ENCODE peak calls at places on chromosomes 7 and 10, in nine cellular contexts. N is CD4-positive, CD25-positive, alpha-beta regulatory T cell; P is effector memory CD4-positive, alpha-beta T cell; D is upper lobe of left lung; Z is GM04504; I is CD8-positive, alpha-beta T cell; J is heart left ventricle; W is C1 segment of cervical spinal cord; U is CD4-positive, alpha-beta T cell. V is an unnamed sample.

GRCh38 chr7:26167293-26167934 is 15.4 kb downstream of the NFE2L3 start:
- DNase-seq in W (no peak), J (no peak), D (no peak), N (peak), Z (no peak), U (no peak), P (no peak), I (no peak), V (no peak)

GRCh38 chr7:5237286-5237685 is 45.5 kb upstream of the SLC29A4 start:
- DNase-seq in N (no peak), Z (peak), W (no peak), J (peak), U (no peak), D (peak), I (no peak), P (no peak), V (peak)

GRCh38 chr7:92839901-92840300 is 3.5 kb upstream of the CDK6 start:
- DNase-seq in Z (no peak), W (no peak), J (no peak), P (no peak), U (no peak), N (no peak), I (no peak), D (no peak), V (no peak)

GRCh38 chr10:123879596-123880257 is 11.9 kb downstream of the CPXM2 start:
- DNase-seq in D (no peak), P (no peak), I (no peak), N (no peak), Z (no peak), W (no peak), J (no peak), U (no peak), V (no peak)

GRCh38 chr10:33209777-33210176 is 124.7 kb downstream of the NRP1 start:
- DNase-seq in J (no peak), I (no peak), Z (no peak), U (no peak), D (no peak), N (no peak), P (no peak), W (no peak), V (no peak)

GRCh38 chr10:110138197-110138812 is 69.1 kb upstream of the MXI1 start:
- DNase-seq in U (no peak), I (no peak), J (no peak), D (no peak), Z (peak), P (no peak), N (peak), W (no peak), V (no peak)

GRCh38 chr10:11878776-11879175 is 55.6 kb downstream of the PROSER2 start:
- DNase-seq in N (no peak), I (no peak), Z (no peak), J (no peak), P (no peak), W (no peak), U (no peak), D (no peak), V (no peak)

GRCh38 chr10:48470115-48470892 is 134.6 kb downstream of the ARHGAP22 start:
- DNase-seq in N (no peak), U (no peak), I (no peak), J (peak), D (no peak), Z (no peak), P (no peak), W (no peak), V (no peak)

GRCh38 chr7:134905375-134905774 is 80.9 kb upstream of the AGBL3 start:
- DNase-seq in U (no peak), J (peak), I (no peak), D (peak), N (no peak), Z (peak), P (no peak), W (no peak), V (no peak)

GRCh38 chr10:71357792-71358265 is 38.8 kb downstream of the SLC29A3 start:
- DNase-seq in I (no peak), D (no peak), Z (no peak), U (no peak), J (no peak), W (no peak), N (no peak), P (no peak), V (no peak)

GRCh38 chr10:92011560-92012214 is 88.1 kb downstream of the BTAF1 start:
- DNase-seq in D (no peak), J (no peak), I (no peak), N (no peak), P (no peak), W (no peak), Z (peak), U (no peak), V (no peak)

GRCh38 chr7:35185908-35186731 is 67.8 kb downstream of the TBX20 start:
- DNase-seq in P (no peak), Z (no peak), W (no peak), D (no peak), U (no peak), J (peak), N (no peak), I (no peak), V (no peak)

GRCh38 chr10:62754963-62755362 is 49.6 kb upstream of the ADO start:
- DNase-seq in U (no peak), I (no peak), P (no peak), W (no peak), N (no peak), J (no peak), D (no peak), Z (no peak), V (no peak)

GRCh38 chr7:17915796-17916195 is 24.5 kb downstream of the SNX13 start:
- DNase-seq in W (no peak), D (no peak), N (no peak), P (no peak), J (no peak), I (no peak), Z (no peak), U (no peak), V (no peak)

GRCh38 chr7:135993950-135994349 is 16.8 kb upstream of the MTPN start:
- DNase-seq in U (no peak), P (no peak), N (no peak), Z (no peak), J (no peak), I (no peak), D (no peak), W (no peak), V (no peak)

GRCh38 chr7:22173884-22174573 is 182.9 kb downstream of the RAPGEF5 start:
- DNase-seq in U (no peak), J (no peak), W (no peak), Z (no peak), P (no peak), I (no peak), D (no peak), N (no peak), V (no peak)

GRCh38 chr7:2116903-2117680 is 115.7 kb downstream of the MAD1L1 start:
- DNase-seq in J (peak), N (no peak), Z (no peak), P (no peak), W (no peak), D (no peak), I (no peak), U (no peak), V (no peak)

GRCh38 chr10:127492607-127493250 is 56.4 kb upstream of the NPS start:
- DNase-seq in U (no peak), N (no peak), Z (no peak), P (no peak), I (no peak), W (no peak), D (no peak), J (no peak), V (no peak)

GRCh38 chr7:1967512-1968396 is 265.0 kb downstream of the MAD1L1 start:
- DNase-seq in W (no peak), P (no peak), N (no peak), D (no peak), I (no peak), U (no peak), Z (no peak), J (no peak), V (no peak)

GRCh38 chr7:104679085-104679484 is 334.9 kb upstream of the KMT2E start:
- DNase-seq in N (no peak), D (no peak), I (no peak), P (no peak), Z (no peak), U (no peak), J (no peak), W (no peak), V (no peak)

GRCh38 chr7:23276381-23276780 is 22.8 kb upstream of the MALSU1 start:
- DNase-seq in I (no peak), N (no peak), J (no peak), P (no peak), Z (no peak), W (no peak), D (no peak), U (no peak), V (no peak)

GRCh38 chr10:118911361-118911760 is 118.2 kb upstream of the NANOS1 start:
- DNase-seq in Z (no peak), J (no peak), N (no peak), U (no peak), D (no peak), W (no peak), P (no peak), I (no peak), V (no peak)

GRCh38 chr7:22582860-22583640 is 83.1 kb upstream of the STEAP1B start:
- DNase-seq in W (no peak), P (no peak), U (no peak), D (peak), J (no peak), Z (no peak), N (no peak), I (no peak), V (no peak)

GRCh38 chr7:31890198-31890597 is 180.0 kb downstream of the PDE1C start:
- DNase-seq in D (no peak), U (no peak), J (no peak), I (no peak), W (no peak), P (no peak), N (no peak), Z (no peak), V (no peak)

GRCh38 chr7:129514683-129515082 is 12.4 kb downstream of the SMKR1 start:
- DNase-seq in Z (peak), W (no peak), P (no peak), N (no peak), I (no peak), U (no peak), D (no peak), J (no peak), V (no peak)

GRCh38 chr10:30045961-30046360 is 13.4 kb downstream of the JCAD start:
- DNase-seq in J (no peak), U (no peak), I (no peak), Z (no peak), D (no peak), N (no peak), W (no peak), P (no peak), V (no peak)

GRCh38 chr7:137109966-137110930 is 233.3 kb downstream of the PTN start:
- DNase-seq in D (no peak), I (no peak), Z (no peak), W (no peak), N (no peak), J (no peak), U (no peak), P (no peak), V (no peak)

GRCh38 chr7:17184805-17185689 is 113.4 kb upstream of the AHR start:
- DNase-seq in P (no peak), I (no peak), Z (peak), W (no peak), N (no peak), D (no peak), J (no peak), U (no peak), V (no peak)

GRCh38 chr10:85851300-85851699 is 515.3 kb downstream of the GRID1 start:
- DNase-seq in I (no peak), N (no peak), J (no peak), W (no peak), Z (no peak), U (no peak), D (no peak), P (no peak), V (no peak)

V was measured in omental fat pad.